ENCODE peak calls at places on chromosomes 16 and 17, in seven cellular contexts. K is transverse colon, A is choroid plexus epithelial cell, U is tibial artery, E is AG09309, N is stomach, W is dorsolateral prefrontal cortex. I is an unnamed sample.

GRCh38 chr16:59597269-59597668 is 863.2 kb upstream of the GOT2 start:
- DNase-seq in K (no peak), U (no peak), E (no peak), W (no peak), A (peak), N (no peak), I (no peak)

GRCh38 chr17:43309505-43310329 is 75.9 kb upstream of the RNU2-1 start:
- DNase-seq in U (peak), K (no peak), N (no peak), A (no peak), W (no peak), E (no peak), I (no peak)

GRCh38 chr17:9239821-9240658 is 218.7 kb downstream of the NTN1 start:
- DNase-seq in E (no peak), N (peak), K (peak), U (peak), A (peak), W (peak), I (peak)

GRCh38 chr17:75561927-75562603 is 25.5 kb upstream of the MYO15B start:
- DNase-seq in A (no peak), E (peak), W (no peak), U (no peak), K (no peak), N (peak), I (no peak)

GRCh38 chr17:56431736-56432135 is 161.8 kb upstream of the NOG start:
- DNase-seq in N (no peak), K (no peak), E (no peak), W (no peak), U (no peak), A (no peak), I (peak)

GRCh38 chr16:55830658-55831294 is 2.1 kb downstream of the CES1 start:
- DNase-seq in E (no peak), W (no peak), K (no peak), N (no peak), A (no peak), U (no peak), I (no peak)

GRCh38 chr17:78360371-78361226 is 722 bp upstream of the SOCS3 start:
- DNase-seq in A (peak), W (peak), K (peak), N (peak), E (no peak), U (peak), I (peak)

GRCh38 chr16:67454852-67455251 is 23.9 kb downstream of the HSD11B2 start:
- DNase-seq in U (no peak), W (no peak), A (no peak), E (no peak), K (no peak), N (no peak), I (no peak)

GRCh38 chr17:18031955-18032354 is 7.0 kb downstream of the ATPAF2 start:
- DNase-seq in W (no peak), K (no peak), A (peak), N (no peak), U (peak), E (no peak), I (no peak)

GRCh38 chr17:1592751-1593629 is 30.4 kb upstream of the PITPNA start:
- DNase-seq in W (no peak), K (peak), U (no peak), A (peak), E (no peak), N (no peak), I (no peak)

GRCh38 chr17:1590747-1591473 is 28.3 kb upstream of the PITPNA start:
- DNase-seq in W (no peak), N (no peak), U (no peak), K (no peak), E (no peak), A (no peak), I (no peak)

GRCh38 chr17:1590031-1590746 is 27.6 kb upstream of the PITPNA start:
- DNase-seq in E (peak), U (peak), K (peak), W (no peak), N (peak), A (peak), I (no peak)

GRCh38 chr17:1593630-1593931 is 31.0 kb upstream of the PITPNA start:
- DNase-seq in K (no peak), E (no peak), A (no peak), U (no peak), W (no peak), N (no peak), I (no peak)

DNA sequence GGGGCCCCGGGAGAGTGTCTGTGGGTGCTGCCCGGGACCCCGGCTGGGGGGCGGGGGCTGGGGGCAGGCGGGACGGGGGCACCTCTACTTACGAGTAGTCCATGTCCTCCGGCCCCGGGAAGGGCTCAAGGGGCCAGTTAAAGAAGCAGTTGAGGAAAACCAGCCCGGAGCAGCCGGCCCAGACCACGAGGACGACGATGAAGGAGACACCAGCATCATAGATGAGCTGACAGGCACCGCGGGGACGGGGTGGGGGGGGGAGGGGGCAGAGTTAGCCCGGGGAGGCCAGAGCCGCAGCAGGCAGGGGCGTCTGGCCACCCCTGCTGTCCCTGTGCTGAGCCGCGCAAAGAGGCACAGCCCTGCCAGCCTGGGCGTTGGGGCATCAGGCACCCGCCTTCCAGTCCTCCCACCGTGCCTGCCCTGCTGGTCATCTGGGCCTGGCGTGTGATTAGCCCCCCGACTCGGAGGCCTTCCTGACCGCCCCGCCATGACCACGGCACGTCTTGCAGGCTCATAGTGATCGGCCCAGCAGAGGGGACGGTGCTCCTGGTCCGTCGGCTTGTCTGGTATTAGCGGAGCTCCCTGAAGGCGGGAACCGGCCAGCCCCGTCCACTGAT is 29.0 kb upstream of the PITPNA start:
- DNase-seq in K (no peak), E (no peak), A (no peak), U (no peak), N (no peak), W (no peak), I (no peak)
- H3K4me3 ChIP-seq in K (no peak), E (no peak), A (no peak), U (no peak), N (no peak), W (no peak), I (no peak)

DNA sequence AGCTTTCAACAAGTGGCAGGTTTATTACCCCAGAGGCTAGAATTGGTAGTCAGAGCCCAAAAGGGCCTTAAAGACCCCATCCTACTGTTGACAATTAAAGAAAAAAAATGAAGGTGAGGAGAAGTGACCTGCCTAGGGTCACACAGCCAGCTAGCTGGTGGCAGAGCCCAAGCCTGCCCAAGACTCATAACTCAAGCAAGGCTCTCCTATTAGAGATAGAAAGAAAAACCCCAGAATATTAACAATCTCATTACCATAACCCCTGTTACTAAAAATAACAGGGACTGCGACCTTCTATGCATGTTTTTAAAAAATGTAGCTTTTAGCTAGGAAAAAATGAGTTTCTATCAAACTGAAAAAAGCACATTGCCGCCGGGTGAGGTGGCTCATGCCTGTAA is 14.0 kb downstream of the HSPB9 start:
- DNase-seq in A (no peak), U (no peak), N (no peak), K (no peak), E (no peak), W (no peak), I (no peak)
- H3K4me3 ChIP-seq in A (no peak), U (no peak), N (peak), K (no peak), E (no peak), W (no peak), I (no peak)

DNA sequence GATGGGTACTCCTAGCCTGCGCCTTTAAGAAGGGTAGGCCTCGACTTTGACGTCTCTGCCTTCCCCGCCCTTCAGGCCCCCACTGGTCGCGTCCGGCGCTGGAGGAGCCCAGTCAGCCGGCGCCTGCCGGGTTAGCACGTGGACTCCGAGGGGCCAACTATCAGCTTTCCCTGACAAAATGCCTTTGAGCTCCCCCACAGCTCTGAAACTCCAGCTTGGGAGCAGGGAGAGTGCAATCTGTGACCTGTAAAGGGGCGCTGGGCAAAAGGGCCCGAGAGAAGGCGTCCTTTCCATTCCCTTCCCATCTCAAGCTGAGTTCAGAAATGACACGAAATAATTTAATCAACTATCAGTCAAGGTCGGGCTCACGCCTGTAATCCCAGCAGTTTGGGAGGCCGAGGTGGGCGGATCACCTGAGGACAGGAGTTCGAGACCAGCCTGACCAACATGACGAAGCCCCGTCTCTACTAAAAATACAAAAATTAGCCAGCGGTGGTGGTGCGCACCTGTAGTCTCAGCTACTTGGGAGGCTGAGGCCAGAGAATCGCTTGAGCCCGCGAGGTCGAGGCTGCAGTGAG is 2.3 kb upstream of the SLC25A39 start:
- DNase-seq in A (peak), E (peak), N (peak), U (peak), K (peak), W (peak), I (peak)
- H3K4me3 ChIP-seq in A (peak), E (no peak), N (peak), U (peak), K (peak), W (peak), I (peak)

GRCh38 chr16:23183486-23183862 is 929 bp downstream of the SCNN1G start:
- DNase-seq in N (no peak), K (no peak), U (no peak), E (no peak), W (no peak), A (no peak), I (no peak)
- H3K4me3 ChIP-seq in N (peak), K (peak), U (no peak), E (no peak), W (no peak), A (no peak), I (peak)

GRCh38 chr16:21994856-21995465 is 6.0 kb downstream of the PDZD9 start:
- DNase-seq in N (no peak), U (no peak), W (no peak), K (no peak), A (no peak), E (no peak), I (peak)

GRCh38 chr16:22001591-22001990 is 675 bp upstream of the PDZD9 start:
- DNase-seq in W (no peak), E (peak), K (no peak), A (peak), U (no peak), N (no peak), I (no peak)

GRCh38 chr16:21991621-21992020 is 9.3 kb downstream of the PDZD9 start:
- DNase-seq in E (no peak), U (no peak), N (no peak), K (no peak), W (no peak), A (no peak), I (no peak)

GRCh38 chr16:21997693-21998480 is 3.0 kb downstream of the PDZD9 start:
- DNase-seq in E (no peak), N (no peak), W (no peak), K (no peak), U (no peak), A (peak), I (no peak)

DNA sequence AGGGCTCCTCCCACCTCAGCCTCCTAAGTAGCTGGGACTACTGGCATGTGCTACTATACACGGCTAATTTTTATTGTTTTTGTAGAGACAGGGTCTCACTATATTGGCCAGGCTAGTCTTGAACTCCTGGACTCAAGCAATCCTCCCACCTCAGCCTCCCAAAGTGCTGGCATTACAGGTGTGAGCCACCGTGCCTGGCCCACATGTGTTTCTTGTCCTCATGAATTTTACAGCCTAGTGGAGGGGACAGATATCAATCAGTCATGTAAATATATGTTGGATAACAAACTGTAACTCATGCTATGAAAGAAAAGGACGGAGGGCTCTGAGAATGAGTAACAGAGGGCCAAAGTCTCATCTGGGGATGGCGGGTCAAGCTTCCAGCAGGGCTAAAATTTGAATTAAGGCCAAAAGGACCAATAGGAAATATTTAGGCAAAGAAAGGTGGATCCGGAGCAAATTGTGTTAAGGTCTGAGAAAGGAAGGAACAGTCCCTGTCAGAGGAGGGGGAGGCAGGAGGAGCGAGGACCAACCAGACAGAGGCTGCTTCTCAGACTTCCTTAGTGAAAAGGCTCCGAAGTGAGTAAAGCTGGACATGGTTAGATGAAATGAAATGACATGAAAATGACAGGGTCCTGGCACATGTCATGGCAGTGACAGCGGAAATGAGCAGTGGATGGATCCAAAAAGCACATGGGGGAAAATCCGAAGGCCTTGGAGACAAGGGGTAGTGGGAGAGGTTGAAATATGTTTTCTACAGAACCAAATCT is 3.8 kb downstream of the PDZD9 start:
- DNase-seq in W (no peak), N (no peak), E (no peak), A (no peak), U (no peak), K (no peak), I (no peak)
- H3K4me3 ChIP-seq in W (no peak), N (no peak), E (no peak), A (no peak), U (no peak), K (no peak), I (no peak)

DNA sequence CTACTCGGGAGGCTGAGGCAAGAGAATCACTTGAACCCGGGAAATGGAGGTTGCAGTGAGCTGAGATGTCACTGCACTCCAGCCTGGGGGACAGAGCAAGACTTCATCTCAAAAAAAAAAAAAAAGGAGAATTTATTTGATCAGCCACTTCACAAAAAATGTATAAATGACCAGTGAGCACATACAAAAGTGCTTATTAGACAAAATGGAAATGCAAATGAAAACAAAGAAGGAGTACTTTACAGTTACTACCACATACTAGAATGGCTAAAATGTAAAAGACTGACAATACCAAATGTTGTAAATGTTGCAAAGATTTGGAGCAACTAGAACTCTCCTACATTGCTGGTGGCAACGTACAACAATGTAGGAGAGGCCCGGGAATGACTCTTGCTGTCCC is 241.8 kb upstream of the SOX9 start:
- DNase-seq in E (no peak), W (no peak), N (no peak), K (no peak), A (no peak), U (no peak), I (no peak)
- H3K4me3 ChIP-seq in E (no peak), W (no peak), N (no peak), K (no peak), A (no peak), U (no peak), I (no peak)

DNA sequence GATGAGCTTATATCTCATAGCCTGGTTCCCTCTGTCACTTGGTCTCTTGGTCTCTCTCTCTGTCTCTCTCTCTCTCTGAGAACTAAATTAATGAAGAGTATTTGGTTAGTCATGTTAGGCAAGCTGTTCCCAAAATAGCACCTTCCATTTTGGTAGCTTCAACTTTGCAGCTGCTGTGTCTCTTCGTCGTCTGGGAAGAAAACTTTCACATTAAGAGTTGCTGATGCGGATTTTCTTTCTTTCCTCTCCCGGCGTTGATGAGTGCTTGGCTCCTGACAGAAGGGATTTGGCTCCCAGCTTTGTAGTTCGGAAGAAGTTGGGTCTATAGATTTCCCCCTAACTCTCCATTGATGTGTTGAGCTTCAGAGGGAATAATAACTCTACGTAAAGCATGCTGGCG is at the start of gene RBFOX1:
- DNase-seq in E (no peak), W (no peak), N (no peak), U (no peak), K (no peak), A (no peak), I (no peak)
- H3K4me3 ChIP-seq in E (no peak), W (no peak), N (no peak), U (no peak), K (no peak), A (no peak), I (no peak)

GRCh38 chr16:86302710-86303109 is 207.6 kb upstream of the FOXF1 start:
- DNase-seq in W (no peak), N (no peak), E (no peak), U (no peak), K (no peak), A (no peak), I (no peak)
- H3K4me3 ChIP-seq in W (no peak), N (no peak), E (no peak), U (no peak), K (no peak), A (no peak), I (no peak)

DNA sequence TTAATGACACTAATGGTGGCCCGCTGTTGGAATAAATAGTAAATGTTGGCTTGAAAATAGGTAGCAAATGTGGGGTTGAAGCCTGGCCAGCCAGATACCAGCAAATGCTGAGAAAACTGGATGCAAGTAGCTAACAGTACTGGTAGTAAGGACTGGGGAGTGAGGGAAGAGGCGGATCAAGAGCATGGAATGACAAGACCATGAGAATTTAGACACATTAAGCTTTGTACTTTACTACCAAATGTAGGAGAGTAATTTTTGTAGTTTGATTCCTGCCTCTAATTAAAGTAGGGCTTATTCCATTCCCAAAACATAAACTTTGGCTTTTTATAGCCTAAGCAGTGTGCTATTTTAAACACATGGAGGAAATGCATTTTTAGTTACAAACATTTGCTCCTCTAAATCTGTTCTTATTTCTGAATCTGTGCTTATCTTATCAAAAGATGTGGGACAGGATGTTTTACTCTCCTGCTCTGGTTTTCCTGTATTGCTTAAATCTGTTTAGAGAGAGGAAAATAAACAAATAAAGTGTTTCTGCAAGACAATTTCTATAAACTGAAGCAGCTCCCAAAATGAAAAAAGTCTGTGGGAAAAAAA is 44.1 kb downstream of the CFDP1 start:
- DNase-seq in U (no peak), E (no peak), W (no peak), A (no peak), K (no peak), N (no peak), I (no peak)
- H3K4me3 ChIP-seq in U (no peak), E (no peak), W (no peak), A (no peak), K (no peak), N (no peak), I (no peak)

I was measured in GM23338.